ENCODE peak calls at places on chromosomes 11 and 22, in six cellular contexts. One of them, this sample, is unnamed.

GRCh38 chr22:35540600-35541253 is at the start of gene RASD2:
- DNase-seq in vagina: no peak
- DNase-seq in fibroblast of mammary gland: no peak
- DNase-seq in ACHN: peak; percentile 56
- DNase-seq in GM12865: peak; percentile 16
- DNase-seq in stimulated activated CD4-positive, alpha-beta T cell treated with anti-CD3 and anti-CD28 coated beads, TNF-alpha, amount 100 ng/mL, for 1 hour: no peak
- DNase-seq in this sample: no peak

GRCh38 chr11:46557684-46558151 is 36.1 kb downstream of the AMBRA1 start:
- DNase-seq in stimulated activated CD4-positive, alpha-beta T cell treated with anti-CD3 and anti-CD28 coated beads, TNF-alpha, amount 100 ng/mL, for 1 hour: no peak
- DNase-seq in fibroblast of mammary gland: peak; percentile 63
- DNase-seq in ACHN: no peak
- DNase-seq in vagina: no peak
- DNase-seq in GM12865: no peak
- DNase-seq in this sample: peak; percentile 39

GRCh38 chr22:44214187-44214586 is 33.5 kb downstream of the PARVG start:
- DNase-seq in stimulated activated CD4-positive, alpha-beta T cell treated with anti-CD3 and anti-CD28 coated beads, TNF-alpha, amount 100 ng/mL, for 1 hour: no peak
- DNase-seq in GM12865: no peak
- DNase-seq in ACHN: no peak
- DNase-seq in vagina: peak; percentile 72
- DNase-seq in fibroblast of mammary gland: no peak
- DNase-seq in this sample: no peak

GRCh38 chr22:42654696-42655095 is 5.5 kb upstream of the CYB5R3 start:
- DNase-seq in GM12865: no peak
- DNase-seq in fibroblast of mammary gland: no peak
- DNase-seq in stimulated activated CD4-positive, alpha-beta T cell treated with anti-CD3 and anti-CD28 coated beads, TNF-alpha, amount 100 ng/mL, for 1 hour: no peak
- DNase-seq in vagina: no peak
- DNase-seq in ACHN: no peak
- DNase-seq in this sample: no peak

GRCh38 chr11:78786086-78786485 is 211.4 kb upstream of the NARS2 start:
- DNase-seq in fibroblast of mammary gland: no peak
- DNase-seq in ACHN: no peak
- DNase-seq in vagina: no peak
- DNase-seq in stimulated activated CD4-positive, alpha-beta T cell treated with anti-CD3 and anti-CD28 coated beads, TNF-alpha, amount 100 ng/mL, for 1 hour: no peak
- DNase-seq in GM12865: no peak
- DNase-seq in this sample: no peak

GRCh38 chr11:88849368-88849767 is 216.4 kb downstream of the GRM5 start:
- DNase-seq in ACHN: no peak
- DNase-seq in GM12865: no peak
- DNase-seq in fibroblast of mammary gland: peak; percentile 78
- DNase-seq in stimulated activated CD4-positive, alpha-beta T cell treated with anti-CD3 and anti-CD28 coated beads, TNF-alpha, amount 100 ng/mL, for 1 hour: no peak
- DNase-seq in vagina: no peak
- DNase-seq in this sample: no peak

GRCh38 chr22:38346506-38346905 is 29.3 kb upstream of the CSNK1E start:
- DNase-seq in ACHN: no peak
- DNase-seq in vagina: no peak
- DNase-seq in fibroblast of mammary gland: no peak
- DNase-seq in stimulated activated CD4-positive, alpha-beta T cell treated with anti-CD3 and anti-CD28 coated beads, TNF-alpha, amount 100 ng/mL, for 1 hour: no peak
- DNase-seq in GM12865: no peak
- DNase-seq in this sample: peak; percentile 13

GRCh38 chr22:27844656-27845602 is 43.4 kb upstream of the MN1 start:
- DNase-seq in ACHN: no peak
- DNase-seq in GM12865: no peak
- DNase-seq in vagina: no peak
- DNase-seq in fibroblast of mammary gland: no peak
- DNase-seq in stimulated activated CD4-positive, alpha-beta T cell treated with anti-CD3 and anti-CD28 coated beads, TNF-alpha, amount 100 ng/mL, for 1 hour: no peak
- DNase-seq in this sample: no peak

GRCh38 chr11:16040151-16040550 is 316.2 kb downstream of the SOX6 start:
- DNase-seq in ACHN: no peak
- DNase-seq in GM12865: no peak
- DNase-seq in stimulated activated CD4-positive, alpha-beta T cell treated with anti-CD3 and anti-CD28 coated beads, TNF-alpha, amount 100 ng/mL, for 1 hour: no peak
- DNase-seq in vagina: no peak
- DNase-seq in fibroblast of mammary gland: no peak
- DNase-seq in this sample: no peak

GRCh38 chr11:34002420-34002819 is 49.1 kb upstream of the CAPRIN1 start:
- DNase-seq in fibroblast of mammary gland: no peak
- DNase-seq in GM12865: no peak
- DNase-seq in vagina: no peak
- DNase-seq in ACHN: no peak
- DNase-seq in stimulated activated CD4-positive, alpha-beta T cell treated with anti-CD3 and anti-CD28 coated beads, TNF-alpha, amount 100 ng/mL, for 1 hour: no peak
- DNase-seq in this sample: peak; percentile 57

GRCh38 chr22:20624161-20624616 is 116.8 kb downstream of the MED15 start:
- DNase-seq in ACHN: no peak
- DNase-seq in fibroblast of mammary gland: peak; percentile 49
- DNase-seq in vagina: no peak
- DNase-seq in GM12865: peak; percentile 95
- DNase-seq in stimulated activated CD4-positive, alpha-beta T cell treated with anti-CD3 and anti-CD28 coated beads, TNF-alpha, amount 100 ng/mL, for 1 hour: no peak
- DNase-seq in this sample: no peak

GRCh38 chr11:8328848-8329330 is 65.2 kb upstream of the LMO1 start:
- DNase-seq in vagina: no peak
- DNase-seq in stimulated activated CD4-positive, alpha-beta T cell treated with anti-CD3 and anti-CD28 coated beads, TNF-alpha, amount 100 ng/mL, for 1 hour: peak; percentile 3
- DNase-seq in GM12865: peak; percentile 83
- DNase-seq in ACHN: peak; percentile 91
- DNase-seq in fibroblast of mammary gland: peak; percentile 80
- DNase-seq in this sample: peak; percentile 81

GRCh38 chr22:32474635-32475427 is at the start of gene FBXO7:
- DNase-seq in GM12865: peak; percentile 90
- DNase-seq in vagina: no peak
- DNase-seq in fibroblast of mammary gland: peak; percentile 88
- DNase-seq in stimulated activated CD4-positive, alpha-beta T cell treated with anti-CD3 and anti-CD28 coated beads, TNF-alpha, amount 100 ng/mL, for 1 hour: peak; percentile 65
- DNase-seq in ACHN: peak; percentile 88
- DNase-seq in this sample: peak; percentile 93

GRCh38 chr11:14189874-14190273 is 169.1 kb downstream of the RRAS2 start:
- DNase-seq in fibroblast of mammary gland: peak; percentile 56
- DNase-seq in GM12865: no peak
- DNase-seq in stimulated activated CD4-positive, alpha-beta T cell treated with anti-CD3 and anti-CD28 coated beads, TNF-alpha, amount 100 ng/mL, for 1 hour: no peak
- DNase-seq in vagina: no peak
- DNase-seq in ACHN: no peak
- DNase-seq in this sample: no peak

GRCh38 chr11:120303004-120303637 is 22.0 kb upstream of the TLCD5 start:
- DNase-seq in stimulated activated CD4-positive, alpha-beta T cell treated with anti-CD3 and anti-CD28 coated beads, TNF-alpha, amount 100 ng/mL, for 1 hour: peak; percentile 5
- DNase-seq in GM12865: peak; percentile 85
- DNase-seq in ACHN: peak; percentile 77
- DNase-seq in vagina: no peak
- DNase-seq in fibroblast of mammary gland: peak; percentile 72
- DNase-seq in this sample: peak; percentile 78

GRCh38 chr22:27133951-27134664 is 476.7 kb downstream of the MIAT start:
- DNase-seq in stimulated activated CD4-positive, alpha-beta T cell treated with anti-CD3 and anti-CD28 coated beads, TNF-alpha, amount 100 ng/mL, for 1 hour: no peak
- DNase-seq in ACHN: peak; percentile 79
- DNase-seq in GM12865: peak; percentile 8
- DNase-seq in vagina: no peak
- DNase-seq in fibroblast of mammary gland: peak; percentile 86
- DNase-seq in this sample: peak; percentile 44

GRCh38 chr11:132943737-132944556 is 588.4 kb downstream of the OPCML start:
- DNase-seq in ACHN: no peak
- DNase-seq in stimulated activated CD4-positive, alpha-beta T cell treated with anti-CD3 and anti-CD28 coated beads, TNF-alpha, amount 100 ng/mL, for 1 hour: no peak
- DNase-seq in fibroblast of mammary gland: no peak
- DNase-seq in vagina: no peak
- DNase-seq in GM12865: no peak
- DNase-seq in this sample: no peak

GRCh38 chr11:12163181-12163841 is 52.9 kb downstream of the MICAL2 start:
- DNase-seq in fibroblast of mammary gland: peak; percentile 42
- DNase-seq in GM12865: no peak
- DNase-seq in ACHN: no peak
- DNase-seq in stimulated activated CD4-positive, alpha-beta T cell treated with anti-CD3 and anti-CD28 coated beads, TNF-alpha, amount 100 ng/mL, for 1 hour: no peak
- DNase-seq in vagina: no peak
- DNase-seq in this sample: no peak

GRCh38 chr11:121451982-121452608 is at the start of gene SORL1:
- DNase-seq in ACHN: peak; percentile 60
- DNase-seq in fibroblast of mammary gland: peak; percentile 23
- DNase-seq in GM12865: peak; percentile 85
- DNase-seq in vagina: no peak
- DNase-seq in stimulated activated CD4-positive, alpha-beta T cell treated with anti-CD3 and anti-CD28 coated beads, TNF-alpha, amount 100 ng/mL, for 1 hour: peak; percentile 48
- DNase-seq in this sample: peak; percentile 78

GRCh38 chr11:86523738-86524602 is 148.4 kb downstream of the ME3 start:
- DNase-seq in stimulated activated CD4-positive, alpha-beta T cell treated with anti-CD3 and anti-CD28 coated beads, TNF-alpha, amount 100 ng/mL, for 1 hour: no peak
- DNase-seq in vagina: no peak
- DNase-seq in fibroblast of mammary gland: peak; percentile 90
- DNase-seq in GM12865: no peak
- DNase-seq in ACHN: peak; percentile 77
- DNase-seq in this sample: peak; percentile 39

GRCh38 chr22:47162865-47163264 is 400.4 kb downstream of the TBC1D22A start:
- DNase-seq in ACHN: no peak
- DNase-seq in stimulated activated CD4-positive, alpha-beta T cell treated with anti-CD3 and anti-CD28 coated beads, TNF-alpha, amount 100 ng/mL, for 1 hour: no peak
- DNase-seq in fibroblast of mammary gland: no peak
- DNase-seq in GM12865: no peak
- DNase-seq in vagina: no peak
- DNase-seq in this sample: no peak

GRCh38 chr11:110430267-110431211 is 791 bp downstream of the FDX1 start:
- DNase-seq in vagina: no peak
- DNase-seq in ACHN: peak; percentile 39
- DNase-seq in stimulated activated CD4-positive, alpha-beta T cell treated with anti-CD3 and anti-CD28 coated beads, TNF-alpha, amount 100 ng/mL, for 1 hour: no peak
- DNase-seq in GM12865: peak; percentile 48
- DNase-seq in fibroblast of mammary gland: peak; percentile 48
- DNase-seq in this sample: peak; percentile 29

GRCh38 chr22:23067691-23068090 is 2.6 kb upstream of the GNAZ start:
- DNase-seq in fibroblast of mammary gland: no peak
- DNase-seq in GM12865: no peak
- DNase-seq in ACHN: no peak
- DNase-seq in stimulated activated CD4-positive, alpha-beta T cell treated with anti-CD3 and anti-CD28 coated beads, TNF-alpha, amount 100 ng/mL, for 1 hour: no peak
- DNase-seq in vagina: no peak
- DNase-seq in this sample: peak; percentile 7

GRCh38 chr11:64186205-64187165 is 514 bp downstream of the STIP1 start:
- DNase-seq in ACHN: no peak
- DNase-seq in stimulated activated CD4-positive, alpha-beta T cell treated with anti-CD3 and anti-CD28 coated beads, TNF-alpha, amount 100 ng/mL, for 1 hour: no peak
- DNase-seq in vagina: no peak
- DNase-seq in GM12865: peak; percentile 43
- DNase-seq in fibroblast of mammary gland: no peak
- DNase-seq in this sample: no peak

GRCh38 chr11:70608568-70609314 is 210.4 kb downstream of the CTTN start:
- DNase-seq in ACHN: no peak
- DNase-seq in fibroblast of mammary gland: peak; percentile 61
- DNase-seq in GM12865: no peak
- DNase-seq in vagina: no peak
- DNase-seq in stimulated activated CD4-positive, alpha-beta T cell treated with anti-CD3 and anti-CD28 coated beads, TNF-alpha, amount 100 ng/mL, for 1 hour: no peak
- DNase-seq in this sample: no peak

GRCh38 chr11:100741866-100742625 is 55.0 kb downstream of the ARHGAP42 start:
- DNase-seq in stimulated activated CD4-positive, alpha-beta T cell treated with anti-CD3 and anti-CD28 coated beads, TNF-alpha, amount 100 ng/mL, for 1 hour: no peak
- DNase-seq in GM12865: no peak
- DNase-seq in vagina: no peak
- DNase-seq in fibroblast of mammary gland: no peak
- DNase-seq in ACHN: no peak
- DNase-seq in this sample: no peak

GRCh38 chr11:66325140-66325754 is 8.4 kb upstream of the CD248 start:
- DNase-seq in vagina: no peak
- DNase-seq in stimulated activated CD4-positive, alpha-beta T cell treated with anti-CD3 and anti-CD28 coated beads, TNF-alpha, amount 100 ng/mL, for 1 hour: no peak
- DNase-seq in ACHN: no peak
- DNase-seq in GM12865: no peak
- DNase-seq in fibroblast of mammary gland: no peak
- DNase-seq in this sample: no peak

GRCh38 chr11:15865212-15865987 is 490.9 kb downstream of the SOX6 start:
- DNase-seq in ACHN: no peak
- DNase-seq in fibroblast of mammary gland: no peak
- DNase-seq in vagina: peak; percentile 96
- DNase-seq in GM12865: no peak
- DNase-seq in stimulated activated CD4-positive, alpha-beta T cell treated with anti-CD3 and anti-CD28 coated beads, TNF-alpha, amount 100 ng/mL, for 1 hour: no peak
- DNase-seq in this sample: no peak

GRCh38 chr11:16365456-16366355 is 9.4 kb upstream of the SOX6 start:
- DNase-seq in stimulated activated CD4-positive, alpha-beta T cell treated with anti-CD3 and anti-CD28 coated beads, TNF-alpha, amount 100 ng/mL, for 1 hour: no peak
- DNase-seq in ACHN: no peak
- DNase-seq in vagina: no peak
- DNase-seq in GM12865: no peak
- DNase-seq in fibroblast of mammary gland: no peak
- DNase-seq in this sample: no peak

GRCh38 chr22:23305321-23305910 is 125.1 kb downstream of the BCR start:
- DNase-seq in vagina: no peak
- DNase-seq in ACHN: peak; percentile 6
- DNase-seq in GM12865: no peak
- DNase-seq in stimulated activated CD4-positive, alpha-beta T cell treated with anti-CD3 and anti-CD28 coated beads, TNF-alpha, amount 100 ng/mL, for 1 hour: no peak
- DNase-seq in fibroblast of mammary gland: peak; percentile 66
- DNase-seq in this sample: no peak

GRCh38 chr11:122046438-122046837 is 69.6 kb downstream of the BLID start:
- DNase-seq in stimulated activated CD4-positive, alpha-beta T cell treated with anti-CD3 and anti-CD28 coated beads, TNF-alpha, amount 100 ng/mL, for 1 hour: no peak
- DNase-seq in fibroblast of mammary gland: no peak
- DNase-seq in vagina: no peak
- DNase-seq in ACHN: no peak
- DNase-seq in GM12865: no peak
- DNase-seq in this sample: no peak

GRCh38 chr11:131275580-131275979 is 94.8 kb upstream of the NTM start:
- DNase-seq in stimulated activated CD4-positive, alpha-beta T cell treated with anti-CD3 and anti-CD28 coated beads, TNF-alpha, amount 100 ng/mL, for 1 hour: no peak
- DNase-seq in GM12865: no peak
- DNase-seq in vagina: no peak
- DNase-seq in ACHN: no peak
- DNase-seq in fibroblast of mammary gland: no peak
- DNase-seq in this sample: no peak

GRCh38 chr11:102280237-102280833 is 36.9 kb upstream of the BIRC3 start:
- DNase-seq in vagina: no peak
- DNase-seq in fibroblast of mammary gland: no peak
- DNase-seq in ACHN: no peak
- DNase-seq in GM12865: no peak
- DNase-seq in stimulated activated CD4-positive, alpha-beta T cell treated with anti-CD3 and anti-CD28 coated beads, TNF-alpha, amount 100 ng/mL, for 1 hour: no peak
- DNase-seq in this sample: no peak

GRCh38 chr11:12125609-12126149 is 15.3 kb downstream of the MICAL2 start:
- DNase-seq in stimulated activated CD4-positive, alpha-beta T cell treated with anti-CD3 and anti-CD28 coated beads, TNF-alpha, amount 100 ng/mL, for 1 hour: no peak
- DNase-seq in ACHN: no peak
- DNase-seq in GM12865: no peak
- DNase-seq in vagina: no peak
- DNase-seq in fibroblast of mammary gland: peak; percentile 58
- DNase-seq in this sample: no peak

GRCh38 chr11:70790671-70791300 is 392.5 kb downstream of the CTTN start:
- DNase-seq in stimulated activated CD4-positive, alpha-beta T cell treated with anti-CD3 and anti-CD28 coated beads, TNF-alpha, amount 100 ng/mL, for 1 hour: no peak
- DNase-seq in fibroblast of mammary gland: no peak
- DNase-seq in ACHN: no peak
- DNase-seq in vagina: no peak
- DNase-seq in GM12865: no peak
- DNase-seq in this sample: no peak

GRCh38 chr11:111659201-111659600 is 57.0 kb downstream of the SIK2 start:
- DNase-seq in ACHN: no peak
- DNase-seq in fibroblast of mammary gland: no peak
- DNase-seq in vagina: no peak
- DNase-seq in stimulated activated CD4-positive, alpha-beta T cell treated with anti-CD3 and anti-CD28 coated beads, TNF-alpha, amount 100 ng/mL, for 1 hour: no peak
- DNase-seq in GM12865: no peak
- DNase-seq in this sample: no peak